ENCODE peak calls at places on chromosomes 1 and 21, in four cellular contexts. F, X, N and O are unnamed samples.

GRCh38 chr21:42113926-42114409 is 42.9 kb downstream of the UMODL1 start:
- DNase-seq in F (no peak), X (no peak), N (peak; percentile 32), O (no peak)

GRCh38 chr21:33028271-33028670 is 2.5 kb downstream of the OLIG2 start:
- DNase-seq in F (no peak), X (no peak), N (no peak), O (no peak)

GRCh38 chr1:156676820-156677615 is at the start of gene NES:
- DNase-seq in F (no peak), X (no peak), N (no peak), O (no peak)

GRCh38 chr21:35477622-35478021 is 428.5 kb upstream of the RUNX1 start:
- DNase-seq in N (no peak), F (no peak), X (no peak), O (no peak)

GRCh38 chr1:202709276-202710041 is 795 bp downstream of the SYT2 start:
- DNase-seq in X (no peak), F (no peak), N (no peak), O (no peak)

GRCh38 chr1:218874313-218874712 is 299.4 kb upstream of the LYPLAL1 start:
- DNase-seq in N (no peak), X (no peak), F (peak; percentile 70), O (no peak)

GRCh38 chr1:244792188-244792850 is 43.1 kb upstream of the COX20 start:
- DNase-seq in N (no peak), F (no peak), X (no peak), O (no peak)

GRCh38 chr1:204858381-204858821 is 12.3 kb upstream of the NFASC start:
- DNase-seq in F (no peak), N (no peak), X (no peak), O (no peak)

GRCh38 chr1:41370756-41371420 is 9.7 kb downstream of the FOXO6 start:
- DNase-seq in X (no peak), F (no peak), N (no peak), O (no peak)

GRCh38 chr1:227896710-227897655 is 50.7 kb downstream of the WNT9A start:
- DNase-seq in N (no peak), X (no peak), F (no peak), O (no peak)

GRCh38 chr1:236524142-236524891 is 535 bp downstream of the LGALS8 start:
- DNase-seq in X (peak; percentile 82), F (no peak), N (peak; percentile 90), O (peak; percentile 57)

GRCh38 chr1:232049335-232049734 is 422.7 kb downstream of the DISC1 start:
- DNase-seq in N (no peak), F (no peak), X (no peak), O (no peak)

GRCh38 chr1:3423896-3424610 is 30.4 kb upstream of the ARHGEF16 start:
- DNase-seq in X (no peak), F (no peak), N (no peak), O (no peak)

GRCh38 chr1:11790880-11791715 is 14.7 kb downstream of the MTHFR start:
- DNase-seq in N (peak; percentile 33), F (peak; percentile 66), X (no peak), O (no peak)

GRCh38 chr1:6287431-6287886 is 26.6 kb upstream of the GPR153 start:
- DNase-seq in F (no peak), X (no peak), N (no peak), O (no peak)

GRCh38 chr21:36791150-36791549 is 92.2 kb downstream of the SIM2 start:
- DNase-seq in N (no peak), X (no peak), F (no peak), O (no peak)

GRCh38 chr1:29459551-29459945 is 223.2 kb downstream of the PTPRU start:
- DNase-seq in X (no peak), F (no peak), N (no peak), O (no peak)

GRCh38 chr1:43206721-43207228 is 34.6 kb downstream of the CFAP57 start:
- DNase-seq in X (no peak), F (peak; percentile 95), N (peak; percentile 66), O (no peak)

GRCh38 chr1:63674238-63674864 is 81.1 kb downstream of the PGM1 start:
- DNase-seq in F (peak; percentile 45), N (peak; percentile 80), X (no peak), O (no peak)

GRCh38 chr1:87329756-87330200 is 1.1 kb downstream of the LMO4 start:
- DNase-seq in F (no peak), N (no peak), X (peak; percentile 44), O (no peak)

GRCh38 chr1:10615336-10615735 is 140.6 kb downstream of the PEX14 start:
- DNase-seq in X (no peak), F (no peak), N (no peak), O (no peak)

GRCh38 chr1:14850563-14850962 is 252.1 kb downstream of the KAZN start:
- DNase-seq in N (no peak), X (no peak), F (no peak), O (no peak)

GRCh38 chr1:225483818-225484656 is 56.2 kb upstream of the LBR start:
- DNase-seq in F (no peak), N (no peak), X (no peak), O (no peak)

GRCh38 chr1:202958544-202959275 is 598 bp upstream of the ADIPOR1 start:
- DNase-seq in X (no peak), F (no peak), N (no peak), O (no peak)

GRCh38 chr1:72284398-72285073 is 2.2 kb upstream of the NEGR1 start:
- DNase-seq in X (peak; percentile 48), F (no peak), N (no peak), O (no peak)

GRCh38 chr1:198150369-198150768 is 6.4 kb upstream of the NEK7 start:
- DNase-seq in F (no peak), N (no peak), X (no peak), O (no peak)

GRCh38 chr1:238063454-238063853 is 172.7 kb upstream of the ZP4 start:
- DNase-seq in N (no peak), F (no peak), X (no peak), O (no peak)

GRCh38 chr1:218357211-218357892 is 12.2 kb downstream of the TGFB2 start:
- DNase-seq in N (no peak), F (no peak), X (no peak), O (no peak)

GRCh38 chr1:44588551-44588950 is 85.7 kb downstream of the TMEM53 start:
- DNase-seq in X (no peak), F (no peak), N (no peak), O (no peak)

GRCh38 chr1:96116707-96117106 is 604.9 kb upstream of the PTBP2 start:
- DNase-seq in X (no peak), N (no peak), F (no peak), O (no peak)